ENCODE peak calls at places on chromosome 18, in seven cellular contexts. W is kidney, B is esophagus squamous epithelium, I is colonic mucosa, R is neural progenitor cell, D is IMR-90, Z is SK-N-SH. S is an unnamed sample.

GRCh38 chr18:35415511-35416427 is 38.6 kb upstream of the ZNF396 start:
- DNase-seq in W (no peak), B (no peak), I (no peak), R (no peak), D (peak), Z (no peak), S (no peak)

GRCh38 chr18:13436596-13436995 is 218.0 kb downstream of the LDLRAD4 start:
- DNase-seq in W (no peak), B (no peak), I (no peak), R (no peak), D (no peak), Z (no peak), S (no peak)

GRCh38 chr18:42563995-42564394 is 551.5 kb downstream of the RIT2 start:
- DNase-seq in W (no peak), B (no peak), I (no peak), R (no peak), D (no peak), Z (no peak), S (no peak)

GRCh38 chr18:5237083-5237722 is 40.1 kb upstream of the AKAIN1 start:
- DNase-seq in W (peak), B (no peak), I (no peak), R (no peak), D (peak), Z (no peak), S (peak)

GRCh38 chr18:48929951-48930713 is 20.6 kb downstream of the SMAD7 start:
- DNase-seq in W (peak), B (no peak), I (peak), R (peak), D (peak), Z (peak), S (no peak)

GRCh38 chr18:49476664-49477411 is 10.2 kb downstream of the C18orf32 start:
- DNase-seq in W (no peak), B (no peak), I (no peak), R (no peak), D (peak), Z (no peak), S (no peak)

GRCh38 chr18:55396267-55396905 is 191.6 kb downstream of the TCF4 start:
- DNase-seq in W (no peak), B (no peak), I (no peak), R (no peak), D (no peak), Z (no peak), S (no peak)

GRCh38 chr18:63578357-63578958 is 8.7 kb upstream of the SERPINB13 start:
- DNase-seq in W (no peak), B (no peak), I (peak), R (peak), D (peak), Z (peak), S (no peak)

GRCh38 chr18:39834636-39835035 is 2120.4 kb upstream of the PIK3C3 start:
- DNase-seq in W (no peak), B (no peak), I (no peak), R (no peak), D (no peak), Z (no peak), S (no peak)

GRCh38 chr18:49019446-49020045 is 68.8 kb upstream of the SMAD7 start:
- DNase-seq in W (no peak), B (no peak), I (peak), R (no peak), D (peak), Z (no peak), S (no peak)

GRCh38 chr18:2515908-2516625 is 55.2 kb downstream of the METTL4 start:
- DNase-seq in W (no peak), B (no peak), I (no peak), R (no peak), D (peak), Z (no peak), S (no peak)

GRCh38 chr18:68667121-68667520 is 47.8 kb downstream of the TMX3 start:
- DNase-seq in W (no peak), B (no peak), I (no peak), R (no peak), D (peak), Z (no peak), S (no peak)

GRCh38 chr18:6652098-6652497 is 77.4 kb upstream of the ARHGAP28 start:
- DNase-seq in W (no peak), B (no peak), I (no peak), R (no peak), D (no peak), Z (no peak), S (no peak)

GRCh38 chr18:30280861-30281470 is 761.6 kb downstream of the DSC3 start:
- DNase-seq in W (no peak), B (no peak), I (peak), R (peak), D (peak), Z (peak), S (no peak)

GRCh38 chr18:69944434-69944833 is 3.2 kb downstream of the CD226 start:
- DNase-seq in W (no peak), B (no peak), I (no peak), R (no peak), D (no peak), Z (no peak), S (no peak)

GRCh38 chr18:34222025-34222395 is 2.7 kb downstream of the NOL4 start:
- DNase-seq in W (no peak), B (no peak), I (no peak), R (peak), D (no peak), Z (peak), S (peak)

GRCh38 chr18:78904179-78904531 is 75.5 kb upstream of the SALL3 start:
- DNase-seq in W (peak), B (no peak), I (no peak), R (no peak), D (no peak), Z (no peak), S (no peak)

GRCh38 chr18:46712406-46712805 is 44.4 kb downstream of the ST8SIA5 start:
- DNase-seq in W (peak), B (no peak), I (no peak), R (no peak), D (peak), Z (no peak), S (no peak)

GRCh38 chr18:34097312-34097711 is 127.4 kb downstream of the NOL4 start:
- DNase-seq in W (no peak), B (no peak), I (no peak), R (no peak), D (no peak), Z (no peak), S (no peak)

GRCh38 chr18:908631-909621 is 4.3 kb downstream of the ADCYAP1 start:
- DNase-seq in W (no peak), B (no peak), I (no peak), R (peak), D (no peak), Z (peak), S (no peak)

GRCh38 chr18:39647627-39648502 is 2082.3 kb upstream of the CELF4 start:
- DNase-seq in W (no peak), B (no peak), I (no peak), R (no peak), D (peak), Z (no peak), S (no peak)

GRCh38 chr18:217532-218334 is 50.1 kb downstream of the THOC1 start:
- DNase-seq in W (no peak), B (no peak), I (no peak), R (peak), D (no peak), Z (no peak), S (no peak)

GRCh38 chr18:62999392-62999791 is 284.1 kb downstream of the PHLPP1 start:
- DNase-seq in W (no peak), B (no peak), I (peak), R (no peak), D (peak), Z (no peak), S (no peak)

GRCh38 chr18:47118986-47119385 is 31.3 kb downstream of the HDHD2 start:
- DNase-seq in W (no peak), B (no peak), I (no peak), R (no peak), D (peak), Z (no peak), S (no peak)

GRCh38 chr18:77090546-77091200 is 41.9 kb downstream of the MBP start:
- DNase-seq in W (no peak), B (no peak), I (no peak), R (no peak), D (no peak), Z (no peak), S (no peak)
- H3K27ac ChIP-seq in W (peak), B (no peak), I (no peak), R (no peak), D (no peak), Z (no peak), S (no peak)

GRCh38 chr18:12093520-12094257 is at the start of gene ANKRD62:
- DNase-seq in W (peak), B (no peak), I (no peak), R (peak), D (no peak), Z (no peak), S (no peak)
- H3K27ac ChIP-seq in W (no peak), B (no peak), I (no peak), R (no peak), D (no peak), Z (no peak), S (no peak)

GRCh38 chr18:36450264-36450663 is 152.8 kb downstream of the FHOD3 start:
- DNase-seq in W (no peak), B (no peak), I (no peak), R (no peak), D (no peak), Z (no peak), S (no peak)
- H3K27ac ChIP-seq in W (no peak), B (no peak), I (no peak), R (peak), D (no peak), Z (no peak), S (no peak)

GRCh38 chr18:23938901-23939341 is 75.6 kb upstream of the TTC39C start:
- DNase-seq in W (no peak), B (no peak), I (no peak), R (no peak), D (no peak), Z (no peak), S (no peak)
- H3K27ac ChIP-seq in W (no peak), B (no peak), I (no peak), R (no peak), D (no peak), Z (no peak), S (no peak)

GRCh38 chr18:58222439-58223125 is 178.6 kb downstream of the NEDD4L start:
- DNase-seq in W (no peak), B (no peak), I (no peak), R (no peak), D (peak), Z (no peak), S (no peak)
- H3K27ac ChIP-seq in W (peak), B (peak), I (peak), R (no peak), D (no peak), Z (no peak), S (no peak)

GRCh38 chr18:9934274-9934673 is 20.5 kb downstream of the VAPA start:
- DNase-seq in W (no peak), B (no peak), I (no peak), R (no peak), D (no peak), Z (no peak), S (no peak)
- H3K27ac ChIP-seq in W (peak), B (no peak), I (no peak), R (no peak), D (no peak), Z (no peak), S (no peak)

S was measured in caudate nucleus.